ENCODE peak calls at places on chromosomes 13 and 19, in eight cellular contexts. One of them, this sample, is unnamed.

GRCh38 chr19:31349160-31349881 is at the start of gene TSHZ3:
- DNase-seq in tibial nerve: peak
- DNase-seq in IMR-90: peak
- DNase-seq in H1: peak
- DNase-seq in stomach: peak
- DNase-seq in breast epithelium: no peak
- DNase-seq in GM12891: no peak
- DNase-seq in spleen: peak
- DNase-seq in this sample: peak

GRCh38 chr19:6925801-6926751 is 38.7 kb downstream of the ADGRE1 start:
- DNase-seq in tibial nerve: no peak
- DNase-seq in IMR-90: no peak
- DNase-seq in H1: no peak
- DNase-seq in stomach: no peak
- DNase-seq in breast epithelium: no peak
- DNase-seq in GM12891: no peak
- DNase-seq in spleen: no peak
- DNase-seq in this sample: no peak

GRCh38 chr19:30895946-30896345 is 453.3 kb downstream of the TSHZ3 start:
- DNase-seq in tibial nerve: no peak
- DNase-seq in IMR-90: no peak
- DNase-seq in H1: no peak
- DNase-seq in stomach: no peak
- DNase-seq in breast epithelium: no peak
- DNase-seq in GM12891: no peak
- DNase-seq in spleen: no peak
- DNase-seq in this sample: no peak

GRCh38 chr19:43534811-43535761 is 2.1 kb downstream of the ZNF575 start:
- DNase-seq in tibial nerve: peak
- DNase-seq in IMR-90: peak
- DNase-seq in H1: peak
- DNase-seq in stomach: peak
- DNase-seq in breast epithelium: peak
- DNase-seq in GM12891: no peak
- DNase-seq in spleen: peak
- DNase-seq in this sample: peak

GRCh38 chr13:109968876-109969577 is 182.6 kb upstream of the IRS2 start:
- DNase-seq in tibial nerve: no peak
- DNase-seq in IMR-90: no peak
- DNase-seq in H1: no peak
- DNase-seq in stomach: no peak
- DNase-seq in breast epithelium: no peak
- DNase-seq in GM12891: no peak
- DNase-seq in spleen: no peak
- DNase-seq in this sample: no peak

GRCh38 chr19:53545271-53546065 is 7.5 kb downstream of the ZNF331 start:
- DNase-seq in tibial nerve: no peak
- DNase-seq in IMR-90: peak
- DNase-seq in H1: no peak
- DNase-seq in stomach: no peak
- DNase-seq in breast epithelium: no peak
- DNase-seq in GM12891: no peak
- DNase-seq in spleen: no peak
- DNase-seq in this sample: no peak

GRCh38 chr19:33227870-33228599 is 2.4 kb upstream of the SLC7A10 start:
- DNase-seq in tibial nerve: no peak
- DNase-seq in IMR-90: no peak
- DNase-seq in H1: no peak
- DNase-seq in stomach: no peak
- DNase-seq in breast epithelium: no peak
- DNase-seq in GM12891: no peak
- DNase-seq in spleen: no peak
- DNase-seq in this sample: no peak

GRCh38 chr13:110322126-110322827 is 15.2 kb downstream of the COL4A2 start:
- DNase-seq in tibial nerve: no peak
- DNase-seq in IMR-90: no peak
- DNase-seq in H1: no peak
- DNase-seq in stomach: no peak
- DNase-seq in breast epithelium: no peak
- DNase-seq in GM12891: no peak
- DNase-seq in spleen: no peak
- DNase-seq in this sample: no peak

GRCh38 chr13:51292000-51292550 is 47.4 kb upstream of the SERPINE3 start:
- DNase-seq in tibial nerve: no peak
- DNase-seq in IMR-90: peak
- DNase-seq in H1: no peak
- DNase-seq in stomach: no peak
- DNase-seq in breast epithelium: no peak
- DNase-seq in GM12891: no peak
- DNase-seq in spleen: no peak
- DNase-seq in this sample: no peak

GRCh38 chr13:113667771-113668490 is 912 bp downstream of the GRK1 start:
- DNase-seq in tibial nerve: no peak
- DNase-seq in IMR-90: no peak
- DNase-seq in H1: no peak
- DNase-seq in stomach: peak
- DNase-seq in breast epithelium: peak
- DNase-seq in GM12891: no peak
- DNase-seq in spleen: peak
- DNase-seq in this sample: peak

GRCh38 chr19:30492581-30492980 is 120.4 kb downstream of the ZNF536 start:
- DNase-seq in tibial nerve: no peak
- DNase-seq in IMR-90: no peak
- DNase-seq in H1: no peak
- DNase-seq in stomach: no peak
- DNase-seq in breast epithelium: no peak
- DNase-seq in GM12891: no peak
- DNase-seq in spleen: no peak
- DNase-seq in this sample: no peak

GRCh38 chr13:73715910-73716257 is 418.3 kb downstream of the KLF12 start:
- DNase-seq in tibial nerve: no peak
- DNase-seq in IMR-90: no peak
- DNase-seq in H1: no peak
- DNase-seq in stomach: no peak
- DNase-seq in breast epithelium: no peak
- DNase-seq in GM12891: no peak
- DNase-seq in spleen: no peak
- DNase-seq in this sample: no peak

GRCh38 chr19:46660601-46661019 is 372 bp downstream of the DACT3 start:
- DNase-seq in tibial nerve: no peak
- DNase-seq in IMR-90: no peak
- DNase-seq in H1: no peak
- DNase-seq in stomach: no peak
- DNase-seq in breast epithelium: no peak
- DNase-seq in GM12891: no peak
- DNase-seq in spleen: no peak
- DNase-seq in this sample: no peak

GRCh38 chr13:113539822-113540221 is 44.7 kb upstream of the TFDP1 start:
- DNase-seq in tibial nerve: no peak
- DNase-seq in IMR-90: no peak
- DNase-seq in H1: no peak
- DNase-seq in stomach: no peak
- DNase-seq in breast epithelium: peak
- DNase-seq in GM12891: no peak
- DNase-seq in spleen: peak
- DNase-seq in this sample: no peak

GRCh38 chr19:34350161-34350561 is 14.8 kb upstream of the GPI start:
- DNase-seq in tibial nerve: no peak
- DNase-seq in IMR-90: peak
- DNase-seq in H1: no peak
- DNase-seq in stomach: no peak
- DNase-seq in breast epithelium: no peak
- DNase-seq in GM12891: peak
- DNase-seq in spleen: no peak
- DNase-seq in this sample: peak

GRCh38 chr19:11373885-11374448 is 499 bp upstream of the SWSAP1 start:
- DNase-seq in tibial nerve: no peak
- DNase-seq in IMR-90: no peak
- DNase-seq in H1: no peak
- DNase-seq in stomach: no peak
- DNase-seq in breast epithelium: no peak
- DNase-seq in GM12891: no peak
- DNase-seq in spleen: no peak
- DNase-seq in this sample: no peak

GRCh38 chr19:11373166-11373884 is 1.1 kb upstream of the SWSAP1 start:
- DNase-seq in tibial nerve: no peak
- DNase-seq in IMR-90: no peak
- DNase-seq in H1: no peak
- DNase-seq in stomach: peak
- DNase-seq in breast epithelium: no peak
- DNase-seq in GM12891: no peak
- DNase-seq in spleen: no peak
- DNase-seq in this sample: no peak

GRCh38 chr19:11377237-11377636 is 2.8 kb downstream of the SWSAP1 start:
- DNase-seq in tibial nerve: peak
- DNase-seq in IMR-90: peak
- DNase-seq in H1: no peak
- DNase-seq in stomach: no peak
- DNase-seq in breast epithelium: no peak
- DNase-seq in GM12891: no peak
- DNase-seq in spleen: no peak
- DNase-seq in this sample: no peak

GRCh38 chr19:11374449-11375142 is at the start of gene SWSAP1:
- DNase-seq in tibial nerve: peak
- DNase-seq in IMR-90: peak
- DNase-seq in H1: peak
- DNase-seq in stomach: peak
- DNase-seq in breast epithelium: peak
- DNase-seq in GM12891: peak
- DNase-seq in spleen: peak
- DNase-seq in this sample: peak

DNA sequence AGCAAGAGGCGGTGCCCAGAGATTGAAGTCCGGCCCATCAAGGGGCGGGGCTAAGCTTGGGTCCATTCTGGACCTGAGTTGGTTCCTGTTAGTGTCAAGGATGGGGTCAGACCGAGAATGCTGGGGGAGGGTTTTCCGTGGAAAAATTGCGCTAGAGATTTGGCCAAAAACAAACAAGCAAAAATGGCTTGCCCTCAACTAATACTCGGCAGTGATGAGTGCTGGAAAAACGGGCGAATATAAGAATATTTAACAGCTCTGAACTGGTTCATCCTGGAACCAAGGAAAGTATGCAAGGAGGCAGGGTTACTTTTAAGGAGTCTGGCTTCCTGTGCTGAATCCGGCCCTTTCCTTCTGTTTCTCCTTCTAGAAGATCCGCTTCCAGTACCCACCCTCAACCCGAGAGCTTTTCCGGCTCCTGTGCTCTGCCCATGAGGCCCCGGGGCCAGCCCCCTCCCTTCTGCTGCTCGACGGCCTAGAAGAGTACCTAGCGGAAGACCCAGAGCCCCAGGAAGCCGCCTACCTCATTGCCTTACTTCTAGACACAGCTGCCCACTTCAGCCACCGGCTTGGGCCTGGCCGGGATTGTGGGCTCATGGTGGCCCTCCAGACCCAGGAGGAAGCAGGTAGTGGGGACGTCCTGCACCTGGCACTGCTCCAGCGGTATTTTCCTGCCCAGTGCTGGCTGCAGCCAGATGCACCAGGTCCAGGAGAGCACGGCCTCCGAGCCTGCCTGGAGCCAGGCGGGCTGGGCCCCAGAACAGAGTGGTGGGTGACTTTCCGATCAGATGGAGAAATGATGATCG is 880 bp downstream of the SWSAP1 start:
- DNase-seq in tibial nerve: peak
- DNase-seq in IMR-90: no peak
- DNase-seq in H1: peak
- DNase-seq in stomach: peak
- DNase-seq in breast epithelium: no peak
- DNase-seq in GM12891: no peak
- DNase-seq in spleen: peak
- DNase-seq in this sample: peak
- TF ChIP-seq POLR2A in tibial nerve: peak
- TF ChIP-seq POLR2A in IMR-90: no peak
- TF ChIP-seq POLR2A in H1: no peak
- TF ChIP-seq POLR2A in stomach: no peak
- TF ChIP-seq POLR2A in breast epithelium: no peak
- TF ChIP-seq POLR2A in GM12891: peak
- TF ChIP-seq POLR2A in spleen: peak
- TF ChIP-seq POLR2A in this sample: peak

DNA sequence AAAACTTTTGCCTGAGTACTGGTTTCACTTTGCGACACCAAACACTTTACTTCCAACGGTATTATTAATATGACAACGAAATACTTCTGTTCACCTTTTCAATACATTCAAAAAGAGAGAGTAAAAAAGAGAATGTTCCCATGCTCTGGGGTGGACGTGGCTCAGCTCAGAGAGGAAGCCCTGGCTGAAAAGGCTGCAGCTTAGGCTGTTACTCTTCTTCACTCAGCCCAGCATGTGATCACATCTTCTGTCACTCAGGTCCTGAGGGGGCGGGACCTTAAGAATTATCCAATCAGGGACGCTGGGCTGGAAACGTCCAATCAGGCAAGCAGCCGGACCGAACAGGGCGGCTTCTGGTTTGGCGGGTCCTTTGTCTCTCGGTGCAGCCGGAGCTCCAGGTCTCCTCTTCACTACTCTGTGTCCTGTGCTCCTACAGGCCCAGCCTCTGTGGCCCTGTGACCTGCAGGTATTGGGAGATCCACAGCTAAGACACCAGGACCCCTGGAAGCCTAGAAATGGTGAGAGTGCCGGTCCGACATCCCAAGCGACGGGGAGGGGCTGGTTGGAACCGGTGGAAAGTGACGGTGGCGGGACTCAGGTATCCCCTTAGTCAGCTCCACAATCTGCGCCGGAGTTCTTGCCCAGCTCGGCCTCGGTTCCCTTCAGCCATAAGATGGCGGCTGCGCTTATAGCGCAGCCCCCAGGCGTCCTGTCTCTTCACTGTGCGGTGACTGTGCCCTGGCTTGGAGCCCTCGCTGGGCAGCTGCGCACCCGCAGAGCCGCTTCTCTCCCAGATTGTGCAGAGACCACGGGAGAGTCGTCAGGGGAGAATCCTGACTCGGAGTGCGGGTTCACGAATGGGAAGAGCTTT is at the start of gene ZNF93:
- DNase-seq in tibial nerve: peak
- DNase-seq in IMR-90: peak
- DNase-seq in H1: peak
- DNase-seq in stomach: peak
- DNase-seq in breast epithelium: peak
- DNase-seq in GM12891: peak
- DNase-seq in spleen: peak
- DNase-seq in this sample: peak
- TF ChIP-seq POLR2A in tibial nerve: peak
- TF ChIP-seq POLR2A in IMR-90: peak
- TF ChIP-seq POLR2A in H1: peak
- TF ChIP-seq POLR2A in stomach: peak
- TF ChIP-seq POLR2A in breast epithelium: no peak
- TF ChIP-seq POLR2A in GM12891: peak
- TF ChIP-seq POLR2A in spleen: no peak
- TF ChIP-seq POLR2A in this sample: peak

GRCh38 chr19:44753932-44754742 is 5.6 kb downstream of the BCL3 start:
- DNase-seq in tibial nerve: peak
- DNase-seq in IMR-90: peak
- DNase-seq in H1: peak
- DNase-seq in stomach: peak
- DNase-seq in breast epithelium: peak
- DNase-seq in GM12891: peak
- DNase-seq in spleen: peak
- DNase-seq in this sample: peak
- TF ChIP-seq POLR2A in tibial nerve: peak
- TF ChIP-seq POLR2A in IMR-90: no peak
- TF ChIP-seq POLR2A in H1: no peak
- TF ChIP-seq POLR2A in stomach: no peak
- TF ChIP-seq POLR2A in breast epithelium: no peak
- TF ChIP-seq POLR2A in GM12891: peak
- TF ChIP-seq POLR2A in spleen: no peak
- TF ChIP-seq POLR2A in this sample: peak

GRCh38 chr19:21750586-21751128 is 16.7 kb downstream of the ZNF100 start:
- DNase-seq in tibial nerve: no peak
- DNase-seq in IMR-90: no peak
- DNase-seq in H1: no peak
- DNase-seq in stomach: no peak
- DNase-seq in breast epithelium: no peak
- DNase-seq in GM12891: no peak
- DNase-seq in spleen: no peak
- DNase-seq in this sample: no peak
- TF ChIP-seq POLR2A in tibial nerve: no peak
- TF ChIP-seq POLR2A in IMR-90: no peak
- TF ChIP-seq POLR2A in H1: no peak
- TF ChIP-seq POLR2A in stomach: no peak
- TF ChIP-seq POLR2A in breast epithelium: no peak
- TF ChIP-seq POLR2A in GM12891: no peak
- TF ChIP-seq POLR2A in spleen: no peak
- TF ChIP-seq POLR2A in this sample: no peak

This sample was measured in Peyer's patch.